ENCODE peak calls at places on chromosomes 1 and 21, in seven cellular contexts. U, M, S, F, H, D and G are unnamed samples.
A peak's percentile ranks its signal among the peaks of the same experiment; 100 is the strongest.

GRCh38 chr1:109627692-109628399 is 8.2 kb downstream of the AMPD2 start:
- DNase-seq in U (no peak), H (no peak), S (no peak), F (no peak), D (no peak), M (no peak), G (no peak)

GRCh38 chr21:46264690-46265144 is 20.7 kb downstream of the MCM3AP start:
- DNase-seq in U (peak; percentile 70), F (no peak), S (no peak), M (no peak), D (no peak), H (peak; percentile 47), G (no peak)

GRCh38 chr1:227887697-227888403 is 59.9 kb downstream of the WNT9A start:
- DNase-seq in M (no peak), U (no peak), H (peak; percentile 29), F (no peak), D (no peak), S (no peak), G (no peak)

GRCh38 chr1:68324316-68324715 is 92.0 kb upstream of the WLS start:
- DNase-seq in S (no peak), H (no peak), U (no peak), D (no peak), M (no peak), F (no peak), G (no peak)

GRCh38 chr1:241640867-241641542 is 836 bp upstream of the CHML start:
- DNase-seq in M (no peak), S (no peak), D (peak; percentile 66), U (no peak), F (no peak), H (no peak), G (no peak)

GRCh38 chr1:17293681-17294415 is 14.1 kb upstream of the PADI4 start:
- DNase-seq in U (no peak), S (no peak), D (no peak), F (no peak), H (no peak), M (no peak), G (no peak)

GRCh38 chr1:2525524-2525895 is 886 bp downstream of the PANK4 start:
- DNase-seq in S (no peak), U (peak; percentile 56), F (no peak), H (peak; percentile 62), D (no peak), M (no peak), G (no peak)

GRCh38 chr1:154320882-154321608 is at the start of gene AQP10:
- DNase-seq in D (peak; percentile 63), U (peak; percentile 61), H (peak; percentile 67), S (no peak), M (no peak), F (no peak), G (no peak)

GRCh38 chr1:234331511-234331910 is 41.7 kb upstream of the COA6 start:
- DNase-seq in U (no peak), M (no peak), S (no peak), D (no peak), H (no peak), F (no peak), G (no peak)

GRCh38 chr1:46613661-46614603 is 2.7 kb downstream of the MOB3C start:
- DNase-seq in D (no peak), U (no peak), H (no peak), M (no peak), F (peak; percentile 42), S (peak; percentile 65), G (no peak)

GRCh38 chr1:20596106-20596505 is 7.2 kb downstream of the CDA start:
- DNase-seq in S (no peak), U (no peak), M (no peak), H (no peak), D (no peak), F (no peak), G (no peak)

GRCh38 chr21:9839011-9839661 is 682.2 kb upstream of the TPTE start:
- DNase-seq in D (no peak), H (peak; percentile 41), U (peak; percentile 36), S (no peak), F (no peak), M (no peak), G (no peak)

GRCh38 chr1:91526496-91526895 is 25.8 kb downstream of the CDC7 start:
- DNase-seq in F (no peak), U (no peak), M (no peak), D (no peak), S (no peak), H (no peak), G (no peak)

GRCh38 chr1:184610872-184611614 is 143.6 kb downstream of the EDEM3 start:
- DNase-seq in S (no peak), D (no peak), U (no peak), M (no peak), F (no peak), H (peak; percentile 32), G (no peak)

GRCh38 chr1:28971980-28972771 is 57.8 kb downstream of the EPB41 start:
- DNase-seq in D (no peak), S (no peak), H (no peak), M (peak; percentile 66), U (no peak), F (no peak), G (peak; percentile 65)

DNA sequence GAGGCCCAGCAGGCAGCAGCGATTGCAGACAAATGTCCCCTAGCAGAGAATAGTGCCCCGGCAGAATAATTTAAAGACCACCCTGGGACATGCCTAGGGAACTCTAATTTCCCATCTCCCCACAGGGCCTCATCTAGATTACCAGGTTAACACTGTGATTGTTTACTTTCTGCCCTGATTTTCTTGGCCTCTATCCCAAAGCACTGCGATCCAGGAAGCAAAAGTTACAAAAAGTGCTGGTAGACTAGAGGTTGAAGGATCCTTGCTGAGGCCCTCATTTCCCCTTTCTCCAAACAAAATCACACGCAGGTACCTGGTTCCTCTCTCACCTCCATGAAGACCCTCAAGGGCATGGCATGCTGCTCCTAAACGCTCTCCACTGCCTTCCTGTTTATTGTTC is 229.7 kb downstream of the C1orf94 start:
- DNase-seq in F (no peak), U (no peak), S (no peak), D (no peak), H (no peak), M (no peak), G (no peak)
- TF ChIP-seq SIN3A in F (no peak), U (no peak), S (no peak), D (no peak), H (no peak), M (no peak), G (no peak)

DNA sequence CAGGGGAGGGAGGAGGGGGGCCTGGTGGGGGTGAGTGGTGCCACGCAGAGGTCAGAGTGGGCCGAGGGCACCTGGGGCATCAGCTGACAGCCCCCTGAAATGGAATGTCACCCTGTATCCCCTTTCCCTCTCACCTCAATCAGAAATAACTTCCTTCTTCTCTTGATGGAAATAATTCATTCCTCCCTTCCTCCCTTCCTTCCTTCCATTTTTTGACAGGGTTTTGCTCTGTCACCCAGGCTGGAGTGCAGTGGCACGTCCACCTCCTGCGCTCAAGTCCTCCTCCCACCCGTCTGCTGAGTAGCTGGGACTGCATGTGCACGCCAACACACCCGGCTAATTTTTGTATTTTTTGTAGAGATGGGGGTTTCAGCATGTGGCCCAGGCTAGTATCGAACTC is 48.4 kb upstream of the LRRC3 start:
- DNase-seq in M (no peak), U (no peak), F (no peak), H (no peak), D (no peak), S (no peak), G (no peak)
- TF ChIP-seq CTCF in M (no peak), U (no peak), F (no peak), H (no peak), D (no peak), S (no peak), G (no peak)

GRCh38 chr1:167105841-167106461 is 12.1 kb downstream of the STYXL2 start:
- DNase-seq in S (no peak), D (no peak), F (no peak), H (no peak), U (no peak), M (no peak), G (no peak)
- H3K4me3 ChIP-seq in S (no peak overlapping the region), D (no peak overlapping the region), F (no peak overlapping the region), H (no peak overlapping the region), U (no peak overlapping the region), M (no peak overlapping the region), G (no peak overlapping the region)

GRCh38 chr1:56146449-56146848 is 432.9 kb downstream of the PLPP3 start:
- DNase-seq in U (no peak), S (no peak), M (no peak), D (no peak), H (no peak), F (no peak), G (no peak)
- TF ChIP-seq SIN3A in U (no peak), S (no peak), M (no peak), D (no peak), H (no peak), F (no peak), G (no peak)